ENCODE peak calls at places on chromosome 11, in four cellular contexts. One of them, this sample, is unnamed.
A peak's percentile ranks its signal among the peaks of the same experiment; 100 is the strongest.

GRCh38 chr11:102360681-102361080 is 13.7 kb downstream of the BIRC2 start:
- DNase-seq in EH: no peak
- DNase-seq in cardiac muscle cell: no peak
- DNase-seq in HS-5: no peak
- DNase-seq in this sample: peak; percentile 16

GRCh38 chr11:12404461-12404860 is 27.1 kb downstream of the PARVA start:
- DNase-seq in cardiac muscle cell: no peak
- DNase-seq in HS-5: no peak
- DNase-seq in EH: no peak
- DNase-seq in this sample: no peak

GRCh38 chr11:31798057-31799035 is 12.8 kb downstream of the PAX6 start:
- DNase-seq in HS-5: no peak
- DNase-seq in EH: no peak
- DNase-seq in cardiac muscle cell: no peak
- DNase-seq in this sample: no peak

GRCh38 chr11:64762916-64763803 is 3.4 kb upstream of the PYGM start:
- DNase-seq in HS-5: no peak
- DNase-seq in cardiac muscle cell: peak; percentile 68
- DNase-seq in EH: peak; percentile 80
- DNase-seq in this sample: no peak

GRCh38 chr11:69080361-69080973 is 31.7 kb downstream of the TPCN2 start:
- DNase-seq in HS-5: no peak
- DNase-seq in cardiac muscle cell: peak; percentile 16
- DNase-seq in EH: peak; percentile 76
- DNase-seq in this sample: no peak

GRCh38 chr11:74011360-74012071 is 2.6 kb upstream of the UCP3 start:
- DNase-seq in EH: peak; percentile 4
- DNase-seq in HS-5: no peak
- DNase-seq in cardiac muscle cell: peak; percentile 80
- DNase-seq in this sample: no peak

GRCh38 chr11:8959546-8960166 is 4.6 kb downstream of the TMEM9B start:
- DNase-seq in cardiac muscle cell: peak; percentile 91
- DNase-seq in HS-5: peak; percentile 67
- DNase-seq in EH: peak; percentile 85
- DNase-seq in this sample: no peak

GRCh38 chr11:1942541-1943260 is 4.4 kb upstream of the MRPL23 start:
- DNase-seq in cardiac muscle cell: no peak
- DNase-seq in EH: no peak
- DNase-seq in HS-5: no peak
- DNase-seq in this sample: peak; percentile 17

GRCh38 chr11:65502274-65502851 is 3.5 kb downstream of the MALAT1 start:
- DNase-seq in EH: peak; percentile 65
- DNase-seq in HS-5: no peak
- DNase-seq in cardiac muscle cell: peak; percentile 71
- DNase-seq in this sample: no peak

This sample was measured in Right ventricle myocardium inferior.